ENCODE peak calls at places on chromosome 9, in nine cellular contexts. G is CD8-positive, alpha-beta T cell; N is upper lobe of right lung; L is upper lobe of left lung; O is prostate gland; Y is heart right ventricle; V is Calu3; X is GM06990; I is body of pancreas. P is an unnamed sample.

GRCh38 chr9:120942186-120943001 is 15.8 kb upstream of the TRAF1 start:
- DNase-seq in Y (no peak), L (peak), X (no peak), G (no peak), N (no peak), O (peak), V (no peak), I (no peak), P (no peak)

GRCh38 chr9:84297162-84297821 is 43.3 kb downstream of the SLC28A3 start:
- DNase-seq in I (no peak), V (no peak), L (no peak), G (no peak), O (no peak), N (no peak), Y (no peak), X (no peak), P (peak)

GRCh38 chr9:106718996-106719395 is 144.0 kb upstream of the ZNF462 start:
- DNase-seq in I (no peak), V (no peak), X (no peak), N (no peak), O (no peak), L (no peak), G (no peak), Y (no peak), P (peak)

GRCh38 chr9:136105398-136106135 is 10.5 kb upstream of the NACC2 start:
- DNase-seq in L (no peak), X (no peak), I (no peak), O (no peak), V (no peak), Y (peak), N (no peak), G (no peak), P (peak)

GRCh38 chr9:108001219-108001618 is 511.6 kb upstream of the KLF4 start:
- DNase-seq in X (no peak), Y (no peak), N (no peak), V (no peak), G (no peak), L (no peak), I (no peak), O (no peak), P (peak)

GRCh38 chr9:68536876-68537490 is 3.7 kb downstream of the TMEM252 start:
- DNase-seq in I (no peak), V (no peak), N (no peak), G (no peak), O (no peak), L (no peak), Y (no peak), X (no peak), P (no peak)

GRCh38 chr9:135034106-135034505 is 53.4 kb upstream of the OLFM1 start:
- DNase-seq in N (peak), L (peak), O (no peak), X (no peak), Y (no peak), I (peak), G (no peak), V (no peak), P (no peak)

GRCh38 chr9:125633116-125633743 is 73.8 kb downstream of the MAPKAP1 start:
- DNase-seq in X (no peak), L (no peak), O (peak), Y (no peak), V (peak), G (no peak), N (no peak), I (peak), P (no peak)

GRCh38 chr9:22111871-22112247 is 102.8 kb upstream of the CDKN2B start:
- DNase-seq in L (no peak), N (no peak), V (no peak), G (no peak), O (no peak), X (no peak), Y (no peak), I (no peak), P (peak)

GRCh38 chr9:19992556-19992955 is 203.7 kb upstream of the SLC24A2 start:
- DNase-seq in O (no peak), Y (no peak), I (no peak), G (no peak), L (no peak), V (no peak), X (no peak), N (no peak), P (peak)

GRCh38 chr9:104575451-104575850 is 6.5 kb downstream of the OR13C8 start:
- DNase-seq in G (no peak), L (no peak), I (no peak), X (no peak), O (no peak), V (no peak), N (no peak), Y (no peak), P (no peak)

GRCh38 chr9:28082671-28083070 is 509.4 kb upstream of the C9orf72 start:
- DNase-seq in Y (no peak), L (no peak), X (no peak), I (no peak), G (no peak), V (no peak), O (no peak), N (no peak), P (no peak)

GRCh38 chr9:87812375-87813118 is 70.1 kb upstream of the SPATA31E1 start:
- DNase-seq in V (peak), I (peak), N (no peak), G (no peak), L (no peak), X (no peak), Y (no peak), O (peak), P (peak)

GRCh38 chr9:85726737-85727136 is 15.0 kb downstream of the AGTPBP1 start:
- DNase-seq in O (no peak), X (no peak), V (no peak), L (no peak), Y (no peak), G (no peak), N (no peak), I (no peak), P (no peak)

GRCh38 chr9:107213561-107214028 is 69.5 kb upstream of the RAD23B start:
- DNase-seq in V (peak), N (no peak), X (peak), G (peak), I (no peak), O (no peak), Y (no peak), L (peak), P (peak)

GRCh38 chr9:93431498-93432105 is 19.9 kb upstream of the FAM120A start:
- DNase-seq in Y (no peak), O (no peak), N (no peak), G (no peak), X (no peak), I (no peak), L (no peak), V (no peak), P (no peak)

GRCh38 chr9:5846501-5846921 is 13.6 kb upstream of the ERMP1 start:
- DNase-seq in V (no peak), X (no peak), L (no peak), Y (no peak), N (no peak), I (no peak), O (no peak), G (no peak), P (no peak)

GRCh38 chr9:114434878-114435311 is 47.1 kb upstream of the AKNA start:
- DNase-seq in G (no peak), I (peak), V (peak), L (no peak), O (peak), X (no peak), Y (no peak), N (no peak), P (peak)

GRCh38 chr9:71929223-71929622 is 17.8 kb downstream of the C9orf85 start:
- DNase-seq in I (no peak), N (no peak), G (no peak), O (peak), L (no peak), V (peak), X (no peak), Y (no peak), P (no peak)

GRCh38 chr9:128528445-128529160 is 23.8 kb upstream of the SPTAN1 start:
- DNase-seq in X (no peak), N (no peak), Y (no peak), G (no peak), I (no peak), O (no peak), L (no peak), V (no peak), P (no peak)

GRCh38 chr9:2859776-2860379 is 16.0 kb upstream of the PUM3 start:
- DNase-seq in L (peak), N (peak), V (peak), I (peak), X (no peak), Y (peak), G (peak), O (peak), P (peak)

GRCh38 chr9:6805532-6805931 is 47.8 kb downstream of the KDM4C start:
- DNase-seq in X (no peak), Y (no peak), V (no peak), L (no peak), O (no peak), G (no peak), I (no peak), N (no peak), P (peak)

GRCh38 chr9:9949368-9949767 is 663.4 kb downstream of the PTPRD start:
- DNase-seq in X (no peak), V (no peak), I (no peak), L (no peak), G (no peak), Y (no peak), O (no peak), N (no peak), P (no peak)

GRCh38 chr9:100100268-100100667 is 1.2 kb downstream of the INVS start:
- DNase-seq in O (no peak), N (no peak), X (no peak), I (no peak), Y (no peak), V (no peak), L (no peak), G (no peak), P (no peak)

GRCh38 chr9:100101608-100102007 is 2.6 kb downstream of the INVS start:
- DNase-seq in V (no peak), I (no peak), G (no peak), N (no peak), L (no peak), O (no peak), Y (no peak), X (no peak), P (no peak)

GRCh38 chr9:100098241-100098886 is 436 bp downstream of the ERP44 start:
- DNase-seq in X (no peak), N (peak), I (peak), O (peak), V (peak), Y (peak), G (peak), L (peak), P (peak)

GRCh38 chr9:100098887-100099721 is at the start of the genes ERP44 and INVS:
- DNase-seq in Y (peak), X (peak), V (peak), I (peak), O (peak), G (peak), N (peak), L (peak), P (peak)

GRCh38 chr9:100099722-100100042 is 639 bp downstream of the INVS start:
- DNase-seq in G (no peak), O (no peak), X (no peak), L (peak), N (peak), V (peak), I (no peak), Y (no peak), P (no peak)
- TF ChIP-seq CTCF in G (no peak), O (no peak), X (no peak), L (no peak), N (no peak), V (no peak), I (no peak), Y (no peak), P (no peak)

DNA sequence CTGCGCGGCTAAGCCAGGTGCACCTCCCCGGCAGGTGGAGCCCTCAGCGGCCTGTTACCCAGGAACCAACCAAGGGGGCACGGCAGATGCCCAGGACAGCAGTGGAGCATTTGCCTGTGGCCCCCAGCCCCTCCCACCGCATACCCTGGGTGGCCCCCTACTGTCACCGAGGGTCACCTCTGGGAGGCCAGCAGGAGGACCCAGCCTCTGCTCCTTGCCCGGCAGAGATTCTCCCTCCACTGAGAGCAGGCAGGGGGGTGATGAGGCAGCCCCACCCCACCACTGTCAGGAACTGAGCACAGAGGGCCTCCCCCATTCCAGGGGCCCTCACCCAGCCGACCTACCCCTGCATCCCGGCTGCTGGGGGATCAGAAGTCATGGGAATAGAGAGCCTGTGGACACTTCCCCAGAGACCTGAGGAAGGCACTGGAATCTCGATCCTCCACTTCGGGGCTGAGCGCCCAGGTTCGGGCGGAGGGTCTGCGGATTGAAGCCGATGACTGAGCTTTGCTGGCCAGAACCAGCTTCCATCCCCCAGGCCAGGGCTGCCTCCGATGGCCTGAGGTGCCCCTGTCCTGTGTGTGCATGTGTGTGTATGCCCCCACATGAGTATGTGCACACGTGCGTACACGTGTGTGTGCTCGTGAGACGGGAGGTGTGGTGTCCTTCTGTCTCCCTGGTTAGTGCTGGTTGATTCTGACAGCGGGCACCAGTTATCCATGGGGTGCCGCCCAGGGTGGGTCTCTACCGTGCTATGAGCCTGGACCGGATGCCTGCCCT is at the start of gene QRFP:
- DNase-seq in Y (no peak), O (no peak), L (no peak), X (no peak), G (no peak), V (peak), N (no peak), I (no peak), P (no peak)
- TF ChIP-seq CTCF in Y (no peak), O (no peak), L (no peak), X (peak), G (no peak), V (peak), N (no peak), I (no peak), P (no peak)

GRCh38 chr9:133351908-133352634 is 4.1 kb downstream of the RPL7A start:
- DNase-seq in L (no peak), X (no peak), I (peak), N (no peak), V (peak), G (peak), O (no peak), Y (no peak), P (peak)
- TF ChIP-seq CTCF in L (peak), X (peak), I (peak), N (peak), V (peak), G (no peak), O (no peak), Y (no peak), P (peak)

GRCh38 chr9:105656131-105656921 is 5.9 kb upstream of the TAL2 start:
- DNase-seq in O (peak), N (no peak), L (no peak), Y (peak), G (no peak), I (peak), V (peak), X (peak), P (no peak)
- TF ChIP-seq CTCF in O (no peak), N (no peak), L (no peak), Y (peak), G (no peak), I (peak), V (no peak), X (peak), P (peak)

GRCh38 chr9:98521141-98521540 is 187.6 kb downstream of the GABBR2 start:
- DNase-seq in L (no peak), I (no peak), G (no peak), X (no peak), O (no peak), V (no peak), N (no peak), Y (no peak), P (peak)

GRCh38 chr9:98522487-98522886 is 186.2 kb downstream of the GABBR2 start:
- DNase-seq in N (no peak), O (no peak), I (no peak), Y (no peak), V (no peak), X (no peak), G (no peak), L (no peak), P (no peak)

GRCh38 chr9:98519641-98520040 is 189.1 kb downstream of the GABBR2 start:
- DNase-seq in Y (no peak), N (no peak), L (no peak), I (no peak), V (no peak), X (no peak), O (no peak), G (no peak), P (no peak)

GRCh38 chr9:98520221-98520920 is 188.4 kb downstream of the GABBR2 start:
- DNase-seq in G (no peak), I (no peak), N (no peak), O (no peak), L (no peak), Y (no peak), V (no peak), X (no peak), P (peak)

GRCh38 chr9:98523231-98523901 is 185.4 kb downstream of the GABBR2 start:
- DNase-seq in O (no peak), X (no peak), L (no peak), N (no peak), G (no peak), I (no peak), Y (no peak), V (peak), P (peak)
- TF ChIP-seq CTCF in O (no peak), X (peak), L (no peak), N (no peak), G (no peak), I (no peak), Y (no peak), V (no peak), P (peak)

GRCh38 chr9:77943053-77943452 is 88.6 kb downstream of the GNAQ start:
- DNase-seq in N (no peak), X (no peak), Y (no peak), O (no peak), V (no peak), L (no peak), G (no peak), I (no peak), P (no peak)
- TF ChIP-seq CTCF in N (no peak), X (no peak), Y (no peak), O (no peak), V (no peak), L (no peak), G (no peak), I (no peak), P (no peak)

GRCh38 chr9:14400658-14400995 is 86.7 kb upstream of the NFIB start:
- DNase-seq in L (no peak), V (peak), Y (peak), X (no peak), I (peak), G (no peak), N (no peak), O (no peak), P (peak)
- TF ChIP-seq CTCF in L (peak), V (no peak), Y (peak), X (no peak), I (peak), G (no peak), N (peak), O (no peak), P (peak)

DNA sequence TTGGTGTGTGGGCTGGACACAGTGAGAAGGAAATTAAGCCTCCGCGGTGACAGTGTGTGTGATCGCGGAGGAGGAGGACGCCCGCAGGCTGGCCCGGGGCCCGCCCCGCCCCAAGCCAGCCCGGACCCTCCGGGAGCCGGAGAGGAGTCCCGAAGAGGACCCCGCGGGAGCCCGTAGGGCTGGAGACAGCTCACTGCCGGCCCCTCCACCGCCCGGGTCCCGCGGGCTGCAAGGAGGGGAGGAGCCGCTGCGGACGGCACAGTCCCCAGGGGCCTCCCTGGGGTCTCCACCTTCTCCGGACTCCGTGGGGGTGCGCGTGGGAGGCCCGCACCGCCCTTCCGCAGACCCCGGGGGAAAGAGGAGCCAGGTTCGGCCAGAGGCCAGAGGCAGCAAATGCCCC is 146.4 kb upstream of the ERCC6L2 start:
- DNase-seq in L (no peak), I (no peak), N (no peak), O (no peak), V (no peak), Y (no peak), X (no peak), G (no peak), P (no peak)
- TF ChIP-seq CTCF in L (no peak), I (no peak), N (no peak), O (no peak), V (no peak), Y (no peak), X (no peak), G (no peak), P (no peak)

P was measured in astrocyte of the spinal cord.